ENCODE peak calls at places on chromosomes 2 and 18, in four cellular contexts. A, P, J and N are unnamed samples.

GRCh38 chr2:214837466-214837865 is 28.0 kb upstream of the BARD1 start:
- DNase-seq in P (no peak), A (no peak), J (no peak), N (no peak)

GRCh38 chr2:158489366-158490112 is 32.8 kb downstream of the PKP4 start:
- DNase-seq in P (no peak), J (peak; percentile 34), A (no peak), N (peak; percentile 5)

GRCh38 chr2:148670773-148671172 is 26.2 kb downstream of the EPC2 start:
- DNase-seq in P (no peak), J (no peak), A (peak; percentile 73), N (no peak)

GRCh38 chr2:235264121-235264493 is 229.7 kb upstream of the AGAP1 start:
- DNase-seq in P (peak; percentile 10), A (peak; percentile 29), J (no peak), N (no peak)

GRCh38 chr18:48543228-48543627 is 4.4 kb downstream of the CTIF start:
- DNase-seq in P (no peak), J (peak; percentile 36), A (peak; percentile 4), N (no peak)

GRCh38 chr18:46298511-46298910 is 194.3 kb downstream of the HAUS1 start:
- DNase-seq in P (no peak), J (no peak), A (no peak), N (no peak)

GRCh38 chr2:85248741-85249524 is 78.9 kb downstream of the TGOLN2 start:
- DNase-seq in P (peak; percentile 29), A (peak; percentile 92), J (peak; percentile 66), N (no peak)

GRCh38 chr18:35334821-35335220 is 9.4 kb downstream of the ZNF24 start:
- DNase-seq in J (no peak), A (peak; percentile 10), P (no peak), N (no peak)

GRCh38 chr2:3264010-3264744 is 113.4 kb downstream of the EIPR1 start:
- DNase-seq in P (no peak), J (no peak), A (no peak), N (no peak)

GRCh38 chr18:58196881-58197872 is 153.2 kb downstream of the NEDD4L start:
- DNase-seq in J (no peak), P (no peak), A (no peak), N (no peak)

GRCh38 chr2:185006481-185006880 is 408.2 kb downstream of the ZNF804A start:
- DNase-seq in J (no peak), A (no peak), P (no peak), N (no peak)

GRCh38 chr2:240387669-240388358 is 47.6 kb upstream of the GPC1 start:
- DNase-seq in J (no peak), P (peak; percentile 65), A (peak; percentile 96), N (no peak)

GRCh38 chr2:179837408-179837807 is 24.0 kb downstream of the ZNF385B start:
- DNase-seq in A (peak; percentile 77), J (no peak), P (no peak), N (no peak)

GRCh38 chr2:163733301-163733938 is 2.4 kb downstream of the FIGN start:
- DNase-seq in J (no peak), P (no peak), A (no peak), N (no peak)

GRCh38 chr2:163731735-163732134 is 4.1 kb downstream of the FIGN start:
- DNase-seq in J (no peak), A (no peak), P (no peak), N (no peak)

GRCh38 chr2:163732718-163733117 is 3.1 kb downstream of the FIGN start:
- DNase-seq in J (no peak), A (no peak), P (no peak), N (no peak)

GRCh38 chr2:163729874-163730273 is 5.9 kb downstream of the FIGN start:
- DNase-seq in A (no peak), P (no peak), J (no peak), N (no peak)

DNA sequence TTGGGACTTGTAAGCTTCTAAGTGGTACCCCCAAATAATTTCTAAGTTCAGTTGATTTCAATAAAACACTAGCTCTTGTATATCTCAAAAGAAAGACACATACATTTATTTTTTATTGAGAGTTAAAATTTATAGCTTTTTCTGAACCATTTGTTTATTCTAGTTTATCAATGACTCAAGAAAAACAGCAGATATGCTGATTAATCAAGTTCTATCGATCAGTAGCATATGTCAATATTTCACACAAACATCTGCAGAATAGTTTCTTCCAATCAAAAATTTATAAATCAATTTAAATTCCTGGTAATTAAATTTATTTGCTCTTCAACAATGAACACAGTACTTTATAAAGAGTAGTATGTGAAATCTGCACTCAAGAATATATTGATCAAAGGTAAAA is 5.3 kb downstream of the FIGN start:
- DNase-seq in P (no peak), J (no peak), A (no peak), N (no peak)
- H3K27ac ChIP-seq in P (no peak overlapping the region), J (no peak overlapping the region), A (no peak overlapping the region), N (no peak overlapping the region)

DNA sequence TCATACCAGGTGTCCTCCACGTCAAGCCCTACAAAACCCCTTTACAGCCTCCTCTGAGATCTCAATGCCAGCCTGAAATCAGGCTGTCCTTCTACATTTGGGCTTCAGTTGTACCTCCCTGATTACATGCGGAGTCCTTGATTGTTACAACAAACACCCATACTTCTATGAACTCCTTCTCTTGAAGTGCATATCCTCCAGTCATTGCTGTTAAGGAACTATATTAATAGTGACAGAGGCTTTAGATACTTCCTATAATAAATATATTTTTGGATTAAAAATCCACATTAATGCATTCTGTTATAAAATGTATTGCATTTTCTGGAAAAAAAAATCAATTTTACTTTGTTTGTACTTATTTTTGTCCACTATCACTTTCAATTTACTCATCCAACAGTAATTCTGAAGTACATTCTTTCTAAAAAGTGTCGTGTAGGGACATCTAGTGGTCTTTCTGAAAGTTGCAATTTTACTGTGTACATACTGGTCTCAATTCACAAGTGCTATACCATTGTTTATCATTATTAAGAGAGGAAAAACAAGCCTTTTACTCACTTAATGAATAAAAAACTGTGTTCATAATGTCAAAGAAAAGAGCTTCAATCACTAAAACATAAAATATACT is 316.4 kb downstream of the DSEL start:
- DNase-seq in P (peak; percentile 8), J (peak; percentile 60), A (peak; percentile 80), N (peak; percentile 16)
- TF ChIP-seq EZH2phosphoT487 in P (no peak), J (no peak), A (no peak), N (no peak)

GRCh38 chr2:10041711-10042110 is 1.6 kb upstream of the KLF11 start:
- DNase-seq in J (no peak), A (no peak), P (no peak), N (no peak)
- H3K4me1 ChIP-seq in J (peaks cover 3% of the 10 kb centered on the region), A (peaks cover 6% of the 10 kb centered on the region), P (peaks cover 3% of the 10 kb centered on the region), N (peaks cover 8% of the 10 kb centered on the region)

DNA sequence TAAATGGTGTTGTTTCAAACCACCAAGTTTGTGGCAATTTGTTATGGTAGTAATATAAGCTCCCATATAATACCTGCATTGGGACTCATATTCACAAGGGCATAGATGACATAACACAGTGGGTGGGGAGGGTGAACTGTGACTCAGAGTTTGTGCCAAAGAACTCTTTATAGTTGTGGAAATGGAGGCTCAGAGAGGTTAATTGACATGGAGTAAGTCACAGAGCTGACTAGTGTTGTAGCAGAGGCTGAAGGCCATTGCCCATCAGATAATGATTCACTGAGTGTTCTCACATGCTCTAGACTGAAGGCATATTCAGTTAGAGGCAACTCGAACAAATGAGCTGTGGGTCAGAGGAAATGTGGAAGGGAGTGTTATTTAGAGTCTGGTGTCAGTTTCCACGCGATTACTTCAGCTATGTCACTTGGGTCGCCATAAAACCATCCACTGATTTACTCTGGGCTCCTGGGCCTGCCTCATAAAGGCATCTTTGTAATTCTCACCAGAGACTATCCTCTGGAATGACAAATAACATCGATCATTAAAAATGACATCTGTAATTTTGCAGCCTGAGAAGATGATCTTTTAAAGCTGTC is 264.7 kb downstream of the CCDC85A start:
- DNase-seq in A (peak; percentile 33), J (no peak), P (no peak), N (no peak)
- H3K27ac ChIP-seq in A (no peak overlapping the region), J (peak overlapping the region; percentile 52), P (no peak overlapping the region), N (no peak overlapping the region)

GRCh38 chr2:28477087-28477486 is 18.8 kb upstream of the PLB1 start:
- DNase-seq in P (no peak), J (no peak), A (no peak), N (no peak)
- TF ChIP-seq EZH2phosphoT487 in P (no peak), J (no peak), A (no peak), N (no peak)

GRCh38 chr18:77079088-77079487 is 53.5 kb downstream of the MBP start:
- DNase-seq in A (no peak), J (no peak), P (no peak), N (no peak)
- H3K4me1 ChIP-seq in A (peaks cover 5% of the 10 kb centered on the region), J (no peaks in the 10 kb centered on the region), P (peaks cover 36% of the 10 kb centered on the region), N (peaks cover 21% of the 10 kb centered on the region)